ENCODE peak calls at places on chromosome 18, in four cellular contexts. J is thoracic aorta; N is stimulated activated CD4-positive, alpha-beta T cell treated with anti-CD3 and anti-CD28 coated beads, TNF-alpha, amount 100 ng/mL, for 48 hours; T is EL. B is an unnamed sample.

GRCh38 chr18:28189400-28190239 is 12.7 kb upstream of the CDH2 start:
- DNase-seq in J (no peak), N (no peak), T (peak), B (peak)

GRCh38 chr18:78144669-78145068 is 834.9 kb upstream of the SALL3 start:
- DNase-seq in J (no peak), N (no peak), T (no peak), B (no peak)

GRCh38 chr18:8781671-8782070 is 76.3 kb downstream of the MTCL1 start:
- DNase-seq in J (no peak), N (no peak), T (no peak), B (no peak)

GRCh38 chr18:67545681-67546080 is 29.2 kb upstream of the DSEL start:
- DNase-seq in J (no peak), N (no peak), T (no peak), B (no peak)

GRCh38 chr18:13266208-13267100 is 47.9 kb downstream of the LDLRAD4 start:
- DNase-seq in J (no peak), N (no peak), T (no peak), B (no peak)

GRCh38 chr18:3230401-3231334 is 10.9 kb upstream of the MYOM1 start:
- DNase-seq in J (no peak), N (no peak), T (peak), B (peak)

GRCh38 chr18:11987527-11987926 is 6.2 kb downstream of the IMPA2 start:
- DNase-seq in J (no peak), N (no peak), T (no peak), B (no peak)

GRCh38 chr18:40338284-40338683 is 1616.8 kb upstream of the PIK3C3 start:
- DNase-seq in J (no peak), N (no peak), T (no peak), B (no peak)

GRCh38 chr18:59835656-59836379 is 64.0 kb upstream of the PMAIP1 start:
- DNase-seq in J (no peak), N (no peak), T (peak), B (peak)

GRCh38 chr18:40841473-40841872 is 1113.6 kb upstream of the PIK3C3 start:
- DNase-seq in J (no peak), N (no peak), T (no peak), B (peak)

B was measured in iris pigment epithelial cell.